ENCODE peak calls at places on chromosomes 5 and 9, in five cellular contexts. T is astrocyte of the cerebellum, V is AG10803, B is right atrium auricular region, K is heart right ventricle. F is an unnamed sample.

GRCh38 chr5:149073217-149073616 is 10.4 kb upstream of the SH3TC2 start:
- DNase-seq in T (no peak), V (no peak), B (no peak), K (no peak), F (no peak)

GRCh38 chr5:43019615-43020293 is 20.4 kb downstream of the ANXA2R start:
- DNase-seq in T (peak), V (peak), B (no peak), K (peak), F (peak)

GRCh38 chr5:177086918-177087706 is 397 bp downstream of the FGFR4 start:
- DNase-seq in T (no peak), V (no peak), B (no peak), K (no peak), F (no peak)

GRCh38 chr9:115115117-115115880 is 2.7 kb downstream of the TNC start:
- DNase-seq in T (no peak), V (no peak), B (no peak), K (no peak), F (no peak)

GRCh38 chr5:89556215-89557009 is 673.4 kb upstream of the MEF2C start:
- DNase-seq in T (peak), V (peak), B (no peak), K (no peak), F (peak)

GRCh38 chr5:1255081-1255561 is 29.9 kb downstream of the SLC6A18 start:
- DNase-seq in T (no peak), V (no peak), B (no peak), K (no peak), F (no peak)

GRCh38 chr5:113002423-113002822 is 25.8 kb downstream of the DCP2 start:
- DNase-seq in T (no peak), V (no peak), B (no peak), K (no peak), F (no peak)

GRCh38 chr5:132825824-132826391 is 4.5 kb downstream of the SHROOM1 start:
- DNase-seq in T (no peak), V (no peak), B (no peak), K (no peak), F (no peak)

GRCh38 chr9:16485575-16486321 is 384.7 kb downstream of the BNC2 start:
- DNase-seq in T (no peak), V (no peak), B (no peak), K (no peak), F (no peak)

GRCh38 chr5:82975396-82975795 is 101.8 kb downstream of the TMEM167A start:
- DNase-seq in T (no peak), V (no peak), B (no peak), K (no peak), F (no peak)

GRCh38 chr5:137734962-137735530 is 843 bp downstream of the KLHL3 start:
- DNase-seq in T (no peak), V (peak), B (peak), K (peak), F (peak)

GRCh38 chr9:121662896-121663580 is 11.6 kb downstream of the DAB2IP start:
- DNase-seq in T (no peak), V (no peak), B (no peak), K (no peak), F (peak)

DNA sequence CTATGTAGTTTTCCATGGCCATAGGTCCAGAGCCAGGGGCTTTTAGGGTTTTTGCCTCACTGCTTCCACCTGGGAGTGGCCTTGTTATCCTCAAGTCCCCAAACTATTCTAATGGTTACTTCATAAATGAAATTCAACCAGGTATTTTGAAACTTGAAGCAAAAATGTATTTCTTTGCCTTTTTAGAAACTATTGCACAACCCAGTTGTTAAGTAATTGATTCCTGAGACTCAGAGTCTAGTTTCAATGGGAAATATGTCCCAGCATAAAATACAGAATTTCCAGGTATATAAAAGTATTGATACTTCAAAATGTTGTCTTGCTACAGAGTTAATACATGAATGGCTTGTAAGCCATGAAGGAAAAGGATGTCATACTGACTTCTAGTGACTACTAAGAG is 456.2 kb upstream of the DAB2 start:
- DNase-seq in T (no peak), V (no peak), B (no peak), K (no peak), F (no peak)
- H3K4me3 ChIP-seq in T (no peak), V (no peak), B (no peak), K (no peak), F (no peak)

DNA sequence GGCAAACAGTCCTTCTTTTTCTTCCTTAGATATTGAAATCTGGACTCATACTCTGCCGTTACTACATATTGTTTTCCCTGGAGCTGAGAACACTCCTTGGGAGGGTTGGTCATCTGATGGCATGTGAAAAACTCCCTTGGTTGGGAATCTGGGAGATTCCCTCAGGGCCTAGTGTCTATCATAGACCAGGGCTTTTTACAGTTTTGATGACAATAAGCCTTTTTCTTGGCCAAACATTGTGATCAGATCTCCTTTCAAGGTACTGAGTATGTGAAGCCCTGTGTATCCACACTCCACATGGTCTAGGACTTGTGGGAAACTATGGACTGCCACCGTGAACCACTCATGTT is 32.9 kb downstream of the TMEM252 start:
- DNase-seq in T (no peak), V (no peak), B (no peak), K (no peak), F (no peak)
- TF ChIP-seq CTCF in T (no peak), V (no peak), B (no peak), K (no peak), F (no peak)

GRCh38 chr5:180069589-180070247 is 1.8 kb downstream of the RNF130 start:
- DNase-seq in T (no peak), V (peak), B (no peak), K (peak), F (no peak)
- H3K4me3 ChIP-seq in T (peak), V (peak), B (peak), K (peak), F (peak)

GRCh38 chr5:8993031-8993430 is 552.8 kb downstream of the SEMA5A start:
- DNase-seq in T (no peak), V (no peak), B (no peak), K (no peak), F (peak)
- TF ChIP-seq CTCF in T (peak), V (peak), B (no peak), K (peak), F (peak)

GRCh38 chr9:6133346-6134063 is 82.1 kb upstream of the IL33 start:
- DNase-seq in T (peak), V (peak), B (no peak), K (no peak), F (no peak)
- H3K4me3 ChIP-seq in T (no peak), V (no peak), B (no peak), K (no peak), F (no peak)

DNA sequence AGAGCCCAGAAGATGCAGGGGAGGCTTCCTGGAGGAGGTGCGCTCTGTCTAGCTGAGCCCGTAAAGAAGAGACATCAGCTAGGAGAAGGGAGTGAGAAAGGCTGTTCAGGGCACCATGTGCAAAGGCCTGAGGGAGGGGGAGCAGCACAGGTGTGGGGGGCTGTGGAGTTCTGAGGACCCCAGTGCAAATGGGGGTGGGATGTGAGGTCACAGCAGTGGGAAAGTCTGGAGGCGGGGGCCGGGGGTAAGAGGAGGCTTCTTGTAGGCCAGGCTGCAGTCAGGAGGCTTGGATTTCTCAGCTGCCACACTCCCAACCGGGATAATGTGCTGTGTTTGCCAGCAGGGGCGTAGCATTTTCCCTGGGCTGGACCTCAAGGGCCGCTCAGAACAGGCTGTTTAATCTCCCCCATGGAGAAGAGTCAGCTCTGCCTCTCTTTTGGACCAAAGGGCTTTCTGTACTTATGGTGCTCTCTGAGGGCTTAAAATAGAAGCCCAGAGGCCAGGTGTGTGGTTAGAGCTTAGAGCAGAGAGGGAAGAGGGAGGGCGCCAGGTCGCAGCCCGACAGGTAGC is 5.7 kb downstream of the NEURL1B start:
- DNase-seq in T (no peak), V (no peak), B (no peak), K (peak), F (peak)
- TF ChIP-seq CTCF in T (peak), V (peak), B (peak), K (peak), F (peak)

DNA sequence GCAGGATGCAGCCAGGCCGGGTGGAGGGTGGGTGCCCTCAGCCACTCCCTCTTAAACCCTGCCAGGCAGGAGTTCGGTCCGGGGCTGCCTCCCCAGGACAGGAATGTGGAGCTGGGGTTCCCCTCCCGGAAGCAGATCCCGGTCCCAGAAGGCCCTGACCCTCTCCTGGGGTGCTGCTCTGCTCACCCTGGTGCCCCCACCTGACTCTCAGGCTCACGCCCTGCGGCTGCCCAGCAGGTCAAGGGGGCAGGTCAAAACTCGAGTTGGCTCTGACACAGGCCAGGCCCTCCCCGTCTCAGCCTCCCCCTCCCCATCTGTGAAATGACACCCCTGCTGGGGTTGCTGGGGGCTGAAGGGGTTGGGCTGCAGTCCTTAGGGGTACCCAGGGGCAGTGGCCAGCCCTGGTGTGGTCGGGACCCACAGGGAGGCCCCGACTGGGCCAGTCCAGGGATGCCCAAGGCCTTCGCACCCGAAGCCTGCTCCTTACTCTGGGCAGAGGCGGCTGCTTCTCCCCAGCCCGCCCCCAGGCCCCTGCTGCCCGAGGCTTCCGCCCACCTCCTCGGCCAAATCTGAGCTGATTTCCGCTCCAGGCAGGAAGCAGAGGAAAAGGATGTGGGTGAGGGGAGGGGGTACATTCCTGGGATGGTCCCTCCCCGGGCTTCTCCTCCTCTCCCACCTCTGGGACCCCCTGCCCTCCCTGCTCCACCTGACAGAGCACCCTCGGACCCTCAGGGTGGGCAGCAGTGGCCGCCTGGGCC is 3.9 kb upstream of the NRARP start:
- DNase-seq in T (no peak), V (no peak), B (no peak), K (peak), F (no peak)
- H3K4me3 ChIP-seq in T (no peak), V (no peak), B (peak), K (peak), F (no peak)

GRCh38 chr5:13658761-13659160 is 285.7 kb downstream of the DNAH5 start:
- DNase-seq in T (no peak), V (no peak), B (no peak), K (no peak), F (no peak)

GRCh38 chr5:13664377-13664776 is 280.1 kb downstream of the DNAH5 start:
- DNase-seq in T (peak), V (peak), B (no peak), K (no peak), F (peak)

GRCh38 chr5:13662646-13663045 is 281.8 kb downstream of the DNAH5 start:
- DNase-seq in T (no peak), V (peak), B (no peak), K (no peak), F (peak)

GRCh38 chr5:13659391-13659790 is 285.1 kb downstream of the DNAH5 start:
- DNase-seq in T (peak), V (peak), B (no peak), K (no peak), F (peak)

GRCh38 chr5:13660072-13660471 is 284.4 kb downstream of the DNAH5 start:
- DNase-seq in T (peak), V (peak), B (no peak), K (no peak), F (peak)
- TF ChIP-seq CTCF in T (peak), V (peak), B (no peak), K (no peak), F (peak)

GRCh38 chr9:107944387-107944786 is 454.8 kb upstream of the KLF4 start:
- DNase-seq in T (no peak), V (no peak), B (no peak), K (no peak), F (no peak)

GRCh38 chr9:107945493-107945892 is 455.9 kb upstream of the KLF4 start:
- DNase-seq in T (no peak), V (no peak), B (no peak), K (no peak), F (no peak)

GRCh38 chr9:107940622-107941021 is 451.1 kb upstream of the KLF4 start:
- DNase-seq in T (no peak), V (peak), B (no peak), K (no peak), F (no peak)

GRCh38 chr9:107943901-107944300 is 454.3 kb upstream of the KLF4 start:
- DNase-seq in T (no peak), V (no peak), B (no peak), K (no peak), F (no peak)

DNA sequence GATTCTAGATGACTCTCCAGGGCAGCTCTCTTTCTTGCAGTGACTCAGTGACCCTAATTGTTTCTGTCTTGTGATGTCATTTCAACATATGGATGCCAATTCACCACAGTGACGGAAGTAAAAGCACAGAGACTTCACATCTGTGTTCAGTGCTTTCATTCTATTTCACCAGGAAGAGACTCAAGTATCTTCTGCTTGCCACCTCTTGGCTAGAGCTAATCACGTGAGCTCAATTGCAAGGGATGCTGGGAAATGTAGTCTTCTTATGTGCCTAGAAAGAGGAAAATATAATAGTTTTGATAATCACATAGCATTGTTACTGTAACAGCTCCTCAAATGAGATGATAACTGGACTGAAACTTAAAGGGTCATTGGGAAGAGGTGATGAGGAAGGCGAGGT is 453.3 kb upstream of the KLF4 start:
- DNase-seq in T (no peak), V (no peak), B (no peak), K (no peak), F (no peak)
- H3K4me3 ChIP-seq in T (no peak), V (no peak), B (no peak), K (no peak), F (no peak)

DNA sequence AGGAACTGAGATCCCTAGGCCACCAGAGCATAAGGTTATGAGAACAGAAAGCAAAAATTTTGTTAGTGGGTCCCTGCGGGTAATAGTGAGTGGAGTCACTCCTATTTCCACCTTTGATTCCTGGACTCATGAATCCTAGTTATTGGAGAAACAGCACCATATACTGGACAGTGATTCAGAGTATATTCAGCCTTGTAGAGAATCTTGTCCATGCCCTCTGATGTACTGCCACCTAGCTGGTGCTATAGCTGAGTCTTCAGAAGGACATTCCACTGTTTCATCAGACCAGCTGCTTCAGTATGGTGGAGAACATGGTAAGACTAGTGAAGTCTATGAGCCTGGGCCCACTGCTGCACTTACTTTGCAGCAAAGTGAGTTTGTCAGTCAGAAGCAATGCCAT is 25.0 kb upstream of the ITGA2 start:
- DNase-seq in T (no peak), V (no peak), B (no peak), K (no peak), F (no peak)
- TF ChIP-seq CTCF in T (no peak), V (no peak), B (no peak), K (no peak), F (peak)